ENCODE peak calls at places on chromosome 18, in five cellular contexts. F is effector memory CD4-positive, alpha-beta T cell; M is cardiac muscle cell; Q is AG04450; W is pancreas. P is an unnamed sample. For H3K27me3, the result is how much of the 10 kb centered on the place peaks cover.

GRCh38 chr18:69357590-69357989 is 43.1 kb upstream of the DOK6 start:
- DNase-seq in F (no peak), M (no peak), Q (no peak), W (no peak), P (no peak)

GRCh38 chr18:63975632-63976031 is 5.8 kb downstream of the SERPINB8 start:
- DNase-seq in F (no peak), M (no peak), Q (no peak), W (no peak), P (no peak)

GRCh38 chr18:21803495-21803894 is 62.9 kb downstream of the MIB1 start:
- DNase-seq in F (no peak), M (no peak), Q (no peak), W (no peak), P (no peak)

GRCh38 chr18:8705941-8706544 is 687 bp downstream of the MTCL1 start:
- DNase-seq in F (no peak), M (no peak), Q (no peak), W (peak), P (no peak)

GRCh38 chr18:35328868-35329267 is 15.4 kb downstream of the ZNF24 start:
- DNase-seq in F (no peak), M (no peak), Q (no peak), W (no peak), P (no peak)

GRCh38 chr18:39062426-39062825 is 1496.8 kb upstream of the CELF4 start:
- DNase-seq in F (no peak), M (no peak), Q (no peak), W (no peak), P (no peak)

GRCh38 chr18:11518788-11519685 is 90.4 kb upstream of the SLC35G4 start:
- DNase-seq in F (no peak), M (peak), Q (peak), W (peak), P (no peak)

GRCh38 chr18:21439453-21439852 is 161.1 kb downstream of the ESCO1 start:
- DNase-seq in F (no peak), M (no peak), Q (peak), W (no peak), P (peak)

GRCh38 chr18:62529597-62529996 is 6.8 kb downstream of the ZCCHC2 start:
- DNase-seq in F (no peak), M (no peak), Q (no peak), W (no peak), P (no peak)

GRCh38 chr18:3007491-3007890 is 5.5 kb downstream of the LPIN2 start:
- DNase-seq in F (no peak), M (no peak), Q (no peak), W (no peak), P (no peak)

GRCh38 chr18:49747876-49748275 is 65.5 kb downstream of the ACAA2 start:
- DNase-seq in F (no peak), M (peak), Q (no peak), W (no peak), P (no peak)

GRCh38 chr18:52339891-52340371 is at the start of gene DCC:
- DNase-seq in F (no peak), M (peak), Q (peak), W (peak), P (no peak)
- H3K4me3 ChIP-seq in F (no peak), M (peak), Q (peak), W (no peak), P (peak)

GRCh38 chr18:47244041-47244440 is 7.4 kb downstream of the SKOR2 start:
- DNase-seq in F (no peak), M (no peak), Q (no peak), W (no peak), P (no peak)
- H3K27me3 ChIP-seq in F (under half), M (half or more), Q (under half), W (under half), P (under half)

GRCh38 chr18:48136051-48136543 is 205.6 kb upstream of the SMAD2 start:
- DNase-seq in F (no peak), M (peak), Q (no peak), W (peak), P (no peak)
- H3K4me3 ChIP-seq in F (peak), M (peak), Q (no peak), W (peak), P (peak)

DNA sequence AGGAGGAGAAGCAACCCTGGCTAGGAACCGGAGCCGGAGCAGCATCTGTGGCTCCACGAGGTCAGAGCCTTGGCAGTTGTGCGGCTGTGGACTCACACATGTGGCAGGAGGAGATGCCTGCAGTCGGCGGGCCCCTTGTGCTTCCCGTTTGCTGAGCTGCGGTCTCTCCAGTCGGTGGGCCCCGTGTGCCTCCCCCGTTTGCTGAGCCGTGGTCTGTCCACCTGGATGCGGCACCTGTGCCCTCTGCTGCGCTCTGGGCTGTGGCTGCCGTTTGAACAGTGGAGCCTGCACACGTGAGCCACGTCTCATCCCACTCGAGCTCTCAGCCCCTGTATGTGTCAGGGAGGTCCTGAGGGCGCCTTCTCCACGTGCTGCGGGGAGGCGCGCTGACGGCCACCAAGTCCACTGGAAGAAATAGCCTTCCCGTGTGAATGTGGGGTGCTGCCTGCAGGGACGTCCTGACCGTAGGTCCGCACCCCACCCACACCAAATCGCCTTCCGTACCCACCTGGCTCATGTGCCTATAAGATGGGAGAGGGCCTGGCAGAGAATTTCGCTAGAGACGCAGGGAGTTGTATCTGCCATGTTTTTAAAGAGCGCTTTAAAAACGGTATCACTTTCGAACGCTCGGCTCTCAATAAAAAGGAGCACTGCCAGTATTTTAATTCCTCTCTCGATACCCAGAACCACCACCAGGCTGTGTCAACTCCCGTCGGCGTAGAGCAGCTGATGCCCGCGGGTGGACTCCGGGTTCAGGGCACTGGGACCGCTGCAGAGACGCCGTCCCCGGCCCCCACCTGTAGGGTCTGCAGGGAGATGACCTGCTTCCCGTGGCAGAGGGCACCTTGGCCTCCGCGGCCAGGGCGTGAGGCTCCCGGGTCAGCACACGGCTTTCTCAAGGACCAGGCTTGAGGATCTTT is 117.0 kb downstream of the NFATC1 start:
- DNase-seq in F (no peak), M (no peak), Q (no peak), W (no peak), P (no peak)
- H3K27me3 ChIP-seq in F (under half), M (under half), Q (under half), W (under half), P (under half)

DNA sequence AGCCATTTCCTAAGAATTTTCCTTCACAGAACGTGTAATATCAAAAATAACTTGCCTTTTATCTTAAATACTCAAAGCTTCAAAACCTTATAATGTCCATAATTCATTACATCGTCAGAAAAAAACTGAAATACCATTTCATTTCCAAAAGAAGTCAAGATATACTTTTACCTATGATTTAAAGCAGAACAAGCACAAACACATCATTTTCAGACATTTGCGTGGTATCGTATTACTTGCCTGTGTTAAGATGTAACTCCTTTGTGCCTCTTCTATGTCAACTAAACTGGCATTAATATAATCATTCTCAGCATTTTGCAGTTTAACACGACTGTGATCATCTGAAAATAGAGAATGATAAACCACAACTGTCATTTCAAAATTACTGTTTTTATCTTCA is 47.5 kb downstream of the PTPN2 start:
- DNase-seq in F (no peak), M (no peak), Q (no peak), W (no peak), P (no peak)
- H3K4me3 ChIP-seq in F (no peak), M (no peak), Q (no peak), W (no peak), P (no peak)

GRCh38 chr18:37476611-37477295 is 88.8 kb downstream of the CELF4 start:
- DNase-seq in F (no peak), M (no peak), Q (no peak), W (no peak), P (no peak)
- H3K27me3 ChIP-seq in F (under half), M (under half), Q (under half), W (under half), P (under half)

DNA sequence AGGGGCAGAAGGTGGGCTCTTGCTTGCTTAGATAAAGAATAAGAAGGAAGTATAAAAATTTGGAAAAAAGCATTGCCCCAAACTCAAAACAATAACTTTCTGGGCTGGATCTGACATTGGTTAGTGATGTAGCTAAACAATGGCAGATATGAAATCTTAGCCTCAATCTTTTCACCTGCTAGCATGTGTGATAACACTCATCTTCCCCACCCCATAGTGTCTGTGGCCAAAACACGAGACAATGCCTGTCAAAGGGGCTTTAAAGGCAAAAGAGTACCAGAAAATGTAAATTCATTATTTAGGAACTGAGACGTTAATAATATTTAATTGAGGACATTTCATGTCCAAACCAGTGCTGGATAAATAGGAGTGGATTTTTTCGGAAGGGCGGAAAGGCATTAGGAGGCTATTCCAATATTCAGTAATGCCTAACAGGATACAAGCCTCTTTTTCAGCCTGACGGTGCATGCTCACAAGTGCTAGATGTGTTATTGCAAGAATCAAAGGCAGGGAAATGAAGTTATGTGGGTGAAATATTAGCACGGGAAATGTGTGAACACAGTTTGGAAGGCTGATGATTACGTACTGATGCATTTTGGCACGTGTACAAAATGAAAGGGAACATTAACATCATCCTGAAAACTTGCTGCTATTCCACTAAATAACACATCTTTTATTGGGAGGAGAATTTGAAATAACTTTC is 395.7 kb downstream of the GALR1 start:
- DNase-seq in F (no peak), M (no peak), Q (no peak), W (no peak), P (no peak)
- H3K4me3 ChIP-seq in F (no peak), M (no peak), Q (no peak), W (no peak), P (no peak)